ENCODE peak calls at places on chromosomes 4 and X, in four cellular contexts. E is ascending aorta, S is body of pancreas, B is HCT116. Y is an unnamed sample.
A peak's percentile ranks its signal among the peaks of the same experiment; 100 is the strongest.

GRCh38 chrX:48579259-48579658 is 5.0 kb downstream of the RBM3 start:
- DNase-seq in E (no peak), S (no peak), B (no peak), Y (no peak)

GRCh38 chrX:112270991-112271390 is 188.4 kb upstream of the TRPC5 start:
- DNase-seq in B (no peak), S (no peak), E (no peak), Y (no peak)

GRCh38 chr4:53089940-53090729 is 228.0 kb downstream of the RASL11B start:
- DNase-seq in B (no peak), E (no peak), S (no peak), Y (no peak)

GRCh38 chr4:41963105-41963504 is 18.5 kb upstream of the DCAF4L1 start:
- DNase-seq in S (no peak), E (no peak), B (peak; percentile 10), Y (no peak)

GRCh38 chr4:71604785-71605184 is 179.1 kb downstream of the GC start:
- DNase-seq in S (no peak), B (no peak), E (no peak), Y (no peak)

GRCh38 chr4:86556791-86557415 is 37.2 kb upstream of the PTPN13 start:
- DNase-seq in S (no peak), E (no peak), B (no peak), Y (no peak)

GRCh38 chr4:71559957-71560541 is 221.2 kb downstream of the SLC4A4 start:
- DNase-seq in B (no peak), S (no peak), E (no peak), Y (no peak)

GRCh38 chr4:95889662-95890061 is 49.8 kb downstream of the PDHA2 start:
- DNase-seq in B (no peak), E (no peak), S (no peak), Y (no peak)

GRCh38 chr4:93103042-93103441 is 725.5 kb upstream of the ATOH1 start:
- DNase-seq in S (no peak), B (no peak), E (no peak), Y (no peak)

GRCh38 chrX:95662200-95662599 is 1022.4 kb upstream of the DIAPH2 start:
- DNase-seq in E (no peak), S (no peak), B (no peak), Y (no peak)

GRCh38 chr4:137510866-137511265 is 21.4 kb downstream of the PCDH18 start:
- DNase-seq in S (no peak), B (peak; percentile 62), E (no peak), Y (no peak)

GRCh38 chr4:72286185-72286584 is 254.4 kb downstream of the NPFFR2 start:
- DNase-seq in E (no peak), S (no peak), B (no peak), Y (no peak)

GRCh38 chr4:107721436-107722090 is 1.5 kb upstream of the PAPSS1 start:
- DNase-seq in E (no peak), S (no peak), B (no peak), Y (peak; percentile 22)

GRCh38 chrX:113959912-113960626 is 623.8 kb upstream of the HTR2C start:
- DNase-seq in B (no peak), S (no peak), E (no peak), Y (no peak)

GRCh38 chr4:188178276-188178675 is 39.0 kb downstream of the TRIML1 start:
- DNase-seq in B (no peak), S (no peak), E (no peak), Y (no peak)

GRCh38 chr4:173025131-173025530 is 143.5 kb upstream of the GALNT7 start:
- DNase-seq in E (peak; percentile 71), B (peak; percentile 76), S (peak; percentile 68), Y (peak; percentile 80)

GRCh38 chrX:8868906-8869305 is 67.7 kb upstream of the FAM9A start:
- DNase-seq in E (no peak), B (no peak), S (no peak), Y (no peak)

GRCh38 chrX:135509885-135510284 is 10.6 kb upstream of the INTS6L start:
- DNase-seq in S (no peak), B (no peak), E (no peak), Y (no peak)

GRCh38 chr4:154018659-154019058 is 229.8 kb upstream of the SFRP2 start:
- DNase-seq in S (no peak), B (no peak), E (no peak), Y (no peak)

GRCh38 chrX:134933248-134933647 is 57.5 kb upstream of the SMIM10 start:
- DNase-seq in E (no peak), B (no peak), S (no peak), Y (no peak)

GRCh38 chr4:172489896-172490295 is 676.7 kb downstream of the GALNTL6 start:
- DNase-seq in E (no peak), S (no peak), B (no peak), Y (no peak)

GRCh38 chr4:148007789-148008188 is 275.9 kb downstream of the ARHGAP10 start:
- DNase-seq in S (no peak), E (no peak), B (no peak), Y (no peak)

GRCh38 chr4:180059216-180059881 is 2183.9 kb upstream of the TENM3 start:
- DNase-seq in E (peak; percentile 58), B (no peak), S (peak; percentile 29), Y (peak; percentile 28)

GRCh38 chr4:7150083-7150635 is 42.2 kb upstream of the SORCS2 start:
- DNase-seq in B (no peak), E (no peak), S (no peak), Y (no peak)

GRCh38 chr4:187937557-187937956 is 58.0 kb upstream of the ZFP42 start:
- DNase-seq in S (no peak), B (no peak), E (no peak), Y (no peak)

GRCh38 chr4:38529189-38530115 is 134.5 kb upstream of the KLF3 start:
- DNase-seq in E (peak; percentile 65), B (no peak), S (peak; percentile 45), Y (peak; percentile 76)

GRCh38 chr4:19002170-19002569 is 980.6 kb upstream of the LCORL start:
- DNase-seq in B (no peak), S (no peak), E (no peak), Y (no peak)

GRCh38 chrX:138847930-138848329 is 136.4 kb upstream of the FGF13 start:
- DNase-seq in E (no peak), S (no peak), B (no peak), Y (no peak)

GRCh38 chrX:46433892-46434291 is 111.3 kb downstream of the ZNF674 start:
- DNase-seq in B (no peak), E (no peak), S (no peak), Y (no peak)

GRCh38 chr4:166501941-166502382 is 628.9 kb downstream of the TLL1 start:
- DNase-seq in B (peak; percentile 39), S (peak; percentile 31), E (no peak), Y (no peak)

GRCh38 chr4:184950926-184951325 is 67.4 kb upstream of the HELT start:
- DNase-seq in E (no peak), B (no peak), S (no peak), Y (peak; percentile 20)

DNA sequence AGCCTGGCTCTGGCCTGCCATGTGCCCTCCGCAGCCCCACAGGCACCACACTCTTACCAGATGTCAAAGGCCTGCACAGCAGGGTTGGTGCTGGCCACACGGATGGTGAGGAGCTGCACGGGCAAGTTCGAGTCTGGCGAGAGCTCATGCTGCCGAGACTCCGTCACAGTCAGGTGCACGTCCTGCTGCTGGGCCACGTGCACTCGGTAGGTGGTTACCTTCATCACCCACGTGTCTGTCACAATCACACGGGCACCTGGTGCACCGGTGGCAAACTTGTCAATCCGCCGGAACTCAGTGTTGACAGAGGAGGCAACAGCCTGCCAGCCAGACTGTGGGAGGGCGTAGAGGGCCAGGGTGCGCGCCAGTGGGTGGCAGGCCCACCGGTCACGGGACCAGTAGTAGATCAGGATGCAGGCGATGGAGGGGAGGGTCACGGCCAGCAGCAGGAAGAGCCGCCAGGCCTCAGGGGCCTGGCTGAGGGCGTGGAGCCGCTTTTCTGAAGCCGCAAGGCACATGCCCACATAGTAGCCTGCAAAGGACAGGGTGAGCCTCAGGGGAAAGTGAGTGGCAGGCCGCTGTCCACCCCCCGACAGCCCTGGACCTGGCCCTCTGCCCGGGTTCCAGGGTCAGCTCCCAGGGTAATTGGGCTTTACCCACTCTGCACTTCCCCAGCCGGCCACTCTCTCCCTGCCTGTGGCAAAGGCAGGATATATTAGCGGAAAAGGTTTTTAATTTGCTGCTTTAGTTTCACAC is 2.9 kb downstream of the TMEM129 start:
- DNase-seq in B (no peak), E (no peak), S (peak; percentile 74), Y (peak; percentile 68)
- H3K27ac ChIP-seq in B (peak overlapping the region; percentile 10), E (no peak overlapping the region), S (peak overlapping the region; percentile 68), Y (peak overlapping the region; percentile 23)

DNA sequence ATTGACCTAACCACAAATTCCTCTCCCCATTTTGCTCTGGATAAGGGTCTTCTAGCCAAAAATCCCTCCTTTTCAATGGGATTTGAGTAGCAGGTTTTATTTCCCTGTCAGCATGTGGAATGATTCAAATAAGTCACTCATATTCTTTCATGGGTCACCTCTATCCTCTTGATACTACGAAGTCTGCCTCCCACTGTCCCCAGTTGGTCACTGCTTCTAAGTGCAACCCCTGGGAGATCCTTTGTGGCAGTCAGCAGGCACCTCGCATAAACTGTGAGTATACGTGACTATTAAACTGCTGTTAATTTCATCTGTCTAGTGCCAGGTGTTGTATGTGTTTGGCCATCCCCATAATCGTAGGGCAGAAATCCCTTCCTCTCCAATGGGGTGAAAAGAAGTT is 1667.9 kb upstream of the PCDH7 start:
- DNase-seq in E (no peak), B (no peak), S (no peak), Y (no peak)
- TF ChIP-seq CTCF in E (no peak), B (no peak), S (no peak), Y (no peak)

GRCh38 chr4:69025191-69025998 is 70.9 kb upstream of the UGT2B7 start:
- DNase-seq in B (peak; percentile 2), E (no peak), S (peak; percentile 38), Y (no peak)
- H3K4me1 ChIP-seq in B (no peaks in the 10 kb centered on the region), E (no peaks in the 10 kb centered on the region), S (peaks cover 8% of the 10 kb centered on the region), Y (no peaks in the 10 kb centered on the region)

DNA sequence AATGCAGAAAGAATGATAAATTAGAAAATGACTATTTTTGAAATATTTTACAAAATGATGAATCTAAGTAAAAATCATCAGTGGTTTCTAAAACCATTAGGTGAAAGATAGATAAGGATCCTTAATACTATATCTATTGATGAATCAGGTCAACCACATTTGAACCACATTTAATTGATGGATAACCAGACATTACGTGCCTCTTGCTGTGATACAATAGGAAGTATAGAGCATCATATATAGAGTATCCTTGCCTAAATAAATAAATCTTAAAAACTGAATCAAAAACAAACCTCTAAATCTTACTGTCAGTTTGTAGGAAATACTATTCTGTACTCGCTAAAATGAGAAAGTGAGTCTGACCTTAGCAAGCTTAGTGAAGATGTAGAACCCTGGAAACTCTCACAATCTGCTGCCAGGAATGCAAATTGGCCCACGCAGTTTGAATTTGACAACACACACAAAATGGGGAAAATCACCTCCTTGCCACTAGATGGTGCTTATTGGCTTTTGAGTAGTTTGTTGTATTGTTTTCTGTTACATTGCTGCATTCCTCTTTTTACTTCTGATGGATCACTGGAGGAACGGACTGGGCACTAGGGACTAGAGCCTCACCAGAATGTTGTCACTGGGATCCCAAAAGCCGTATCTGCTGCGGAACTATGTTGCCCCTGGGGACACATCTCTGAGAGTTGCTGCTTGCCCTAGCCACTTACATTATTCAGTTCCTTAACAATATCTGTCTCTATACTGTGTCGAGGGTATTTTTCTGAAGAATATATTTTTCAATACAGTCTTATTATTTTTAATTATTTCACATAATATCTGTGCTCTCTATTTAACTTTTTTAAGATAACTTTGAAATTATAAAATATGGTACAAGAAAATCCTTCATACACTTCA is 25.4 kb upstream of the SLAIN2 start:
- DNase-seq in B (peak; percentile 66), S (no peak), E (no peak), Y (no peak)
- H3K27ac ChIP-seq in B (no peak overlapping the region), S (no peak overlapping the region), E (no peak overlapping the region), Y (no peak overlapping the region)

DNA sequence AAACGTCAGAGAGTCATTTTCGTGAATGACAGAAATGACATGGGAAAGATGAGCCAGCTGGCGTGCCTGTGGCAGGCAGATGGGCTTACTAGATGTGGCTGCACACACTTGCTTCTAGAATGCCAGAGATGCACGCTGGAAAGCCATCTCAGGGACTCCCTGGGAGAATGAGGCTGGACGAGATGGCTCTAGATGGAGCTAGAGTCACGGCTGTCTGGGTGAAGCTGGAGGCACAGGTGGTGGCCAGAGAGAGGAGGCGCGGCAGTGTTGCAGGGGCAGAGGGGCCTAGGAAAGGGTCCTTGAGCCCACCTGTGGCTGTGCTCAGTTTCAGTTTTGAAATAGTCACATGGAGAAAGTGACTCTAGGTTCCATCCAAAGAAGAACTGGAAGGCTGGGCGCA is 26.0 kb downstream of the TKTL1 start:
- DNase-seq in B (no peak), S (no peak), E (no peak), Y (peak; percentile 39)
- TF ChIP-seq CTCF in B (no peak), S (no peak), E (no peak), Y (no peak)